ENCODE peak calls at places on chromosomes 7 and 10, in six cellular contexts. I is choroid plexus epithelial cell, D is prostate gland, V is ovary, S is neural progenitor cell, R is IMR-90. T is an unnamed sample.

GRCh38 chr7:94332571-94332970 is 62.1 kb upstream of the COL1A2 start:
- DNase-seq in I (no peak), D (no peak), V (no peak), S (no peak), R (no peak), T (no peak)

GRCh38 chr10:122515588-122516231 is 44.8 kb upstream of the DMBT1 start:
- DNase-seq in I (peak), D (no peak), V (no peak), S (no peak), R (peak), T (no peak)

GRCh38 chr7:111872837-111873646 is 310.8 kb upstream of the IMMP2L start:
- DNase-seq in I (no peak), D (no peak), V (no peak), S (no peak), R (no peak), T (no peak)

GRCh38 chr10:126663328-126663727 is 7.2 kb downstream of the C10orf90 start:
- DNase-seq in I (peak), D (no peak), V (no peak), S (no peak), R (no peak), T (peak)

GRCh38 chr10:60963441-60964256 is 19.7 kb upstream of the RHOBTB1 start:
- DNase-seq in I (peak), D (no peak), V (no peak), S (no peak), R (peak), T (peak)

GRCh38 chr10:95785942-95786669 is 30.1 kb downstream of the ENTPD1 start:
- DNase-seq in I (no peak), D (no peak), V (no peak), S (peak), R (no peak), T (no peak)

GRCh38 chr10:91907033-91907594 is 2.2 kb downstream of the FGFBP3 start:
- DNase-seq in I (no peak), D (no peak), V (no peak), S (no peak), R (no peak), T (no peak)

GRCh38 chr10:16612148-16612742 is 90.6 kb upstream of the C1QL3 start:
- DNase-seq in I (peak), D (no peak), V (no peak), S (peak), R (peak), T (peak)

GRCh38 chr7:113774182-113774807 is 144.5 kb downstream of the PPP1R3A start:
- DNase-seq in I (peak), D (no peak), V (no peak), S (peak), R (peak), T (peak)

GRCh38 chr10:44384601-44385422 is at the start of gene CXCL12:
- DNase-seq in I (peak), D (no peak), V (peak), S (peak), R (peak), T (peak)

GRCh38 chr7:13016633-13017324 is 329.3 kb downstream of the ARL4A start:
- DNase-seq in I (peak), D (no peak), V (no peak), S (peak), R (peak), T (no peak)

GRCh38 chr7:158283016-158283974 is 304.3 kb downstream of the PTPRN2 start:
- DNase-seq in I (no peak), D (no peak), V (no peak), S (no peak), R (no peak), T (no peak)

GRCh38 chr7:99379043-99379577 is 4.6 kb downstream of the ARPC1B start:
- DNase-seq in I (peak), D (no peak), V (no peak), S (no peak), R (peak), T (peak)

GRCh38 chr7:100360102-100360607 is 2.2 kb downstream of the PILRB start:
- DNase-seq in I (no peak), D (no peak), V (no peak), S (no peak), R (no peak), T (no peak)

GRCh38 chr10:23994459-23995046 is 214.4 kb upstream of the KIAA1217 start:
- DNase-seq in I (peak), D (peak), V (peak), S (peak), R (peak), T (peak)

GRCh38 chr10:25176421-25176968 is 1.7 kb downstream of the GPR158 start:
- DNase-seq in I (no peak), D (no peak), V (no peak), S (peak), R (no peak), T (no peak)

GRCh38 chr10:25175527-25176420 is 973 bp downstream of the GPR158 start:
- DNase-seq in I (peak), D (peak), V (no peak), S (peak), R (no peak), T (peak)

GRCh38 chr10:25177093-25177753 is 2.4 kb downstream of the GPR158 start:
- DNase-seq in I (no peak), D (no peak), V (no peak), S (no peak), R (no peak), T (no peak)

GRCh38 chr10:25177754-25178135 is 2.9 kb downstream of the GPR158 start:
- DNase-seq in I (no peak), D (no peak), V (no peak), S (no peak), R (no peak), T (no peak)

DNA sequence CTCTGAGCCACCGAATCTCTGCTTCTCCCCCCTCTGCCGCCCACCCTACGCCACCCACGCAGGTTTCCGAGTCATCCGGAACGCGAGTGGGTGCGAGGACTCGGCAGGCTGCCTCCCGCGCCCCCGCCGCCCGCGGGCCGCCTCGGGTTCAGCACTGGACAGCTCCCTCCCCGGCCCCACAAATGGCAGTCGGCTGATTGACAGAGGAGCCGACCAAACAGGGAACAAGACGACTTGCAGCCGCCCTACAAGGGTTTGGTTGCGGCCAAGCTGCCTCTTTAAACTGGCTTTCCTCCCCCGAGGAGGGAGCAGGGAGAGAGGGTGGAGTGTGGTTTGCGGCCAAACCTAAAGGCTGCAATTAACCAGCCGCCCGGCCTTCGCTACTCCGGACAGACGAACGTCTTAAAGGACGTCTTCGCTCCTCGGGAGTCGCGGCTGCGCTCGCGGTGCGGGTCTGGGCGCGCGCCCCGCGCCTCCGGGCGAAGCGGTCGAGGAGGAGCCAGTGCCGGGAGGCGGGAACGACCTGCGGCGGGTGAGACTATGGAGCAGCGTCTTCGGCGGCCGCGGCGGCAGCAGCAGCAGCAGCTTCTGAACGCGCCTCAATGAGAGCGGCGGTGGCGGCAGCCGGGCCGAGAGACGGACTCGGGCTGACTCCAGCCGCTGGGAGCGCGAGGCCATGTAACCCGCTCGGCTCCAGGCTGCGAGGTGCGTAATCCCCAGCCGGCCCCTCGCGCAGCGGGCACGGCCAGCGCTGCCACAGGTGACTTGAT is at the start of gene GPR158:
- DNase-seq in I (peak), D (peak), V (peak), S (peak), R (peak), T (peak)
- H3K4me3 ChIP-seq in I (peak), D (peak), V (peak), S (peak), R (peak), T (peak)

DNA sequence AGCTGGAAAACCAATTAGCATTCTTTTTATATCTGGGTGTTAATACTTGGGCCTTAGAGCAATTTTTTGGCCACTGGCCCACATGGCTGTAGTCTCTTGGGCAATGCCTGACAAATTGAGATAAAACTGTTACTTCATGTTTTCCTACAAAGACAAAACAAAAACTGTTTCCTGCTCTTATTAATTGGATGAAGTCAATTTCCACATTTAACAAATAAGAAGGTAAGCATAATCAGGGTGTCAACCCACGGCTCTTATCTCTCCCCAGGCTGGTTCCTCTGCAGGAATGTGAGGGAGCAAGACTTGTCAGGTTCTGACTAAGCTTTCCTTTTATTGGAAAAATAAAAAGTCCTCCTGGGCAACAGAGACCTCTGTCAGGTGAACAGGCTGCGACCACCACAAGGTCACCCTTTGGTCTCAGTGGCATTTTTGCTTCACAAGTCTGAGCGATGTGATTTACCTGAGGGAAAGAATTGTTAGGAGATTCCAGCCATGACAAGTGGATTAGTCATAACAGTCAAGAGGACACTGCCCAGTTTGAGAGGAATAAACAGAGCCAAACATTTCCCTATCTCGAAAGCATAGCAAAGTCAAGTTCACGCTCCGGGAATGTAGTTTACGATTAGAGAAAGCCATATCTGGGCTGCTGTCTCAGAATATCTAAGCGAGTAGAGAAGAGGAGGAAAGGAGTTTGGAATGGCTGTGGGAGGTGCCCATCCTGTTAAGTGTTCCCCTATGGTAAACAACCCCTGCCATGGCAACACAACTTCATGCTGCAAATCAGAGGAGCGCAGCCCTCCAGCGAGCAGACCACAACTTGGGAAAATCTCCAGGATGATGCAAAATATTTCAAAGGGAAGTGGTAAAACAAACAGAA is 144.4 kb downstream of the TES start:
- DNase-seq in I (peak), D (peak), V (peak), S (no peak), R (peak), T (peak)
- H3K4me3 ChIP-seq in I (peak), D (no peak), V (no peak), S (no peak), R (peak), T (peak)

DNA sequence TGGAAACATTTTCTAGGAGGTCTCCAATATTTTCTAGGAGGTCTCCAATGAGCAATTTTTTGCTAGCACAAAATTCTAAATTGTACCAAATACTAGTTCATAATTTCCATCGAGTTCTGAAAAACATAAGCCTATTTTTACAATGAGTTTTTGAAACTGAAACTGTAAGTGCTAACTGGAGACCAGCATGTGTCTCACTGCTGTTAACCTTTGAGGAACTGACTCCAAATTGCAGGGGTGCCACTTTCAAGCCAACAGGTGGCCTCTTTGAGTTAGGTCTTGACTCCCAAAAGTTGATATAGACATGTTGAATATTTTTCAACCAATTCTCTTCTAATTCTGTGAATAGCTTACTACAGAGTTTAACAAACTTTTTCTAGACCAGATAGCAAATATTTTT is 58.8 kb downstream of the CAV1 start:
- DNase-seq in I (peak), D (no peak), V (no peak), S (no peak), R (no peak), T (no peak)
- H3K4me3 ChIP-seq in I (no peak), D (no peak), V (no peak), S (no peak), R (no peak), T (peak)

GRCh38 chr10:96972264-96972663 is 140.2 kb downstream of the LCOR start:
- DNase-seq in I (no peak), D (no peak), V (no peak), S (peak), R (no peak), T (no peak)

GRCh38 chr10:96973809-96974208 is 141.7 kb downstream of the LCOR start:
- DNase-seq in I (no peak), D (no peak), V (no peak), S (no peak), R (no peak), T (no peak)

GRCh38 chr10:96971324-96971723 is 139.2 kb downstream of the LCOR start:
- DNase-seq in I (no peak), D (no peak), V (no peak), S (no peak), R (no peak), T (no peak)

GRCh38 chr10:96975083-96975482 is 143.0 kb downstream of the LCOR start:
- DNase-seq in I (no peak), D (no peak), V (no peak), S (no peak), R (no peak), T (no peak)

DNA sequence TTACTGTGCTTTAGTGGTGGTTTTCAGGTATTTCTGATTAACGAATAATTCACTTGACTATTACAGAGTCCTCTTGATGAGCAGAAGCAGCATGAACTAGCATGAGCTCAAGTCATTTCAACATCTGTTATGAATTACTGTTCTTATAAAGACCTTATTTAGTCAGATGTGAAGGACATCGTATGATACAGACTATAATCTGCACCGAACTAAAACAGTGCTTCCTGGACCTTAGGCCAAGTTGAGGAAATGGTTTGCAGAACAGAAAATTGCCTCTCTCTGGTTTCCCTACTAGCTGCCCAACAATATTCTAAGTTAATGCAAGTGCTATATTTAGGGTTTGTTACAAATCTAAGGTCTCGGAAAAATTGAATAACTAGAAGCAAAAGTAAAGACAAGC is 142.2 kb downstream of the LCOR start:
- DNase-seq in I (no peak), D (no peak), V (no peak), S (no peak), R (peak), T (peak)
- H3K4me3 ChIP-seq in I (no peak), D (no peak), V (no peak), S (no peak), R (no peak), T (no peak)

GRCh38 chr10:104300736-104301292 is 31.8 kb downstream of the GSTO2 start:
- DNase-seq in I (peak), D (peak), V (peak), S (no peak), R (peak), T (peak)
- H3K4me3 ChIP-seq in I (peak), D (no peak), V (no peak), S (no peak), R (no peak), T (peak)

GRCh38 chr7:135185471-135186260 is 15.2 kb upstream of the CYREN start:
- DNase-seq in I (no peak), D (no peak), V (no peak), S (no peak), R (no peak), T (no peak)
- H3K4me3 ChIP-seq in I (no peak), D (no peak), V (no peak), S (no peak), R (no peak), T (no peak)

GRCh38 chr7:96786998-96787395 is 77.4 kb upstream of the SEM1 start:
- DNase-seq in I (no peak), D (no peak), V (no peak), S (peak), R (no peak), T (no peak)

GRCh38 chr7:96792115-96792514 is 82.5 kb upstream of the SEM1 start:
- DNase-seq in I (no peak), D (no peak), V (no peak), S (no peak), R (no peak), T (no peak)

GRCh38 chr7:96786261-96786997 is 76.8 kb upstream of the SEM1 start:
- DNase-seq in I (no peak), D (peak), V (peak), S (peak), R (no peak), T (no peak)

GRCh38 chr7:96794063-96794462 is 84.4 kb upstream of the SEM1 start:
- DNase-seq in I (no peak), D (peak), V (no peak), S (no peak), R (no peak), T (no peak)

GRCh38 chr7:96789914-96790313 is 80.3 kb upstream of the SEM1 start:
- DNase-seq in I (no peak), D (no peak), V (no peak), S (no peak), R (no peak), T (no peak)
- H3K4me3 ChIP-seq in I (no peak), D (no peak), V (no peak), S (no peak), R (no peak), T (no peak)

DNA sequence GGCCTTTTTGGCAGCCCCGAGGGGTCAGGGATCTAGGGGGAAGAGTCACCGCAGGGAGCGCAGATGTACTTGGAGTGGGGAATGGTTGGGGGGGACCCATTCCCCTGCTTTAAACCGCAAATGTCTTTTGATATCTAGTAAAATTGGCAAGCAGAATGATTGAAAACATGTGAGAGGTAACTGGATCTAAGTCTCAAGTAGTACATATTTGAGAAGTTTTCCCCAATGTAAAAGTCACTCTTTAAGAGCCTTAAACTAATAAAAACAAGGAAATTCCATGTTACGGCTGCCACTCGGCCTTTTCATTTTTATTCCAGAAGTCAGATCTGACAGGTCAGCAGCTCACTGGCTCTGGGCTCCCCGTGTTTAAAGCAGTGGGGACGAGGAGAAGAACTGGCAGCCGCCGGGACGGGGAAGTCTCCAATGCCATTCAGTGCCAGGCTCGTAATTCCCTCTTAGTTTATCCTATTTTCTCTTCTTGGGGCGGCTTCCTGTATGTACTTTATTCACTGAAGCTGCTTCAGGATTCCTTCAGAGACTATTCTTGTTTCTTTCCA is 80.7 kb downstream of the CUX1 start:
- DNase-seq in I (no peak), D (peak), V (no peak), S (no peak), R (no peak), T (peak)
- H3K4me3 ChIP-seq in I (no peak), D (no peak), V (no peak), S (no peak), R (no peak), T (no peak)

T was measured in foreskin fibroblast.